ENCODE peak calls at places on chromosomes 5 and 9, in ten cellular contexts. P is A549; R is LoVo; B is globus pallidus; E is AG08395; N is activated naive CD4-positive, alpha-beta T cell treated with anti-CD3 and anti-CD28 coated beads for 36 hours; S is GM13976; M is CD4-positive, alpha-beta T cell; O is stimulated activated CD4-positive, alpha-beta T cell treated with anti-CD3 and anti-CD28 coated beads, Interleukin-4, amount 100 ng/mL, for 48 hours; A is ELF-1. J is an unnamed sample.

GRCh38 chr5:126720369-126720768 is 56.6 kb upstream of the LMNB1 start:
- DNase-seq in P (no peak), R (no peak), B (no peak), E (no peak), N (no peak), S (no peak), M (no peak), O (no peak), A (no peak), J (no peak)

GRCh38 chr9:79672891-79673290 is 101.1 kb downstream of the TLE4 start:
- DNase-seq in P (no peak), R (no peak), B (no peak), E (no peak), N (no peak), S (no peak), M (no peak), O (no peak), A (no peak), J (no peak)

GRCh38 chr5:122736086-122736485 is 38.8 kb upstream of the SNX2 start:
- DNase-seq in P (no peak), R (no peak), B (no peak), E (no peak), N (no peak), S (peak), M (no peak), O (no peak), A (no peak), J (no peak)

GRCh38 chr5:40413747-40414146 is 266.0 kb upstream of the PTGER4 start:
- DNase-seq in P (no peak), R (no peak), B (no peak), E (no peak), N (no peak), S (no peak), M (no peak), O (no peak), A (no peak), J (no peak)

GRCh38 chr5:36090033-36090432 is 23.4 kb upstream of the UGT3A2 start:
- DNase-seq in P (peak), R (peak), B (no peak), E (peak), N (peak), S (no peak), M (no peak), O (no peak), A (peak), J (peak)

GRCh38 chr9:73839471-73839870 is 657.7 kb upstream of the RORB start:
- DNase-seq in P (no peak), R (no peak), B (no peak), E (no peak), N (no peak), S (no peak), M (no peak), O (no peak), A (no peak), J (peak)

GRCh38 chr9:113492343-113493079 is 29.0 kb downstream of the RGS3 start:
- DNase-seq in P (no peak), R (no peak), B (no peak), E (no peak), N (no peak), S (no peak), M (no peak), O (no peak), A (no peak), J (no peak)

GRCh38 chr9:134291961-134292871 is 34.0 kb upstream of the RXRA start:
- DNase-seq in P (no peak), R (no peak), B (no peak), E (no peak), N (no peak), S (no peak), M (no peak), O (no peak), A (no peak), J (no peak)

GRCh38 chr9:95413793-95414192 is 96.3 kb upstream of the FANCC start:
- DNase-seq in P (no peak), R (no peak), B (no peak), E (no peak), N (no peak), S (no peak), M (no peak), O (no peak), A (no peak), J (no peak)

GRCh38 chr9:76560481-76560891 is 101.5 kb downstream of the GCNT1 start:
- DNase-seq in P (no peak), R (peak), B (no peak), E (peak), N (no peak), S (no peak), M (no peak), O (no peak), A (no peak), J (no peak)

GRCh38 chr5:124670672-124671592 is 75.5 kb downstream of the ZNF608 start:
- DNase-seq in P (no peak), R (no peak), B (no peak), E (no peak), N (no peak), S (no peak), M (no peak), O (no peak), A (no peak), J (no peak)

GRCh38 chr9:742104-742503 is 99.4 kb upstream of the DMRT1 start:
- DNase-seq in P (no peak), R (no peak), B (no peak), E (no peak), N (no peak), S (no peak), M (no peak), O (no peak), A (no peak), J (no peak)

GRCh38 chr9:93947409-93948070 is 7.6 kb downstream of the BARX1 start:
- DNase-seq in P (no peak), R (no peak), B (no peak), E (no peak), N (no peak), S (no peak), M (no peak), O (no peak), A (no peak), J (no peak)

GRCh38 chr9:136404801-136405136 is 4.8 kb upstream of the SNAPC4 start:
- DNase-seq in P (no peak), R (no peak), B (no peak), E (no peak), N (no peak), S (no peak), M (no peak), O (no peak), A (no peak), J (no peak)

GRCh38 chr9:24582363-24583126 is 36.8 kb upstream of the IZUMO3 start:
- DNase-seq in P (no peak), R (no peak), B (no peak), E (no peak), N (no peak), S (no peak), M (no peak), O (no peak), A (no peak), J (no peak)

GRCh38 chr5:139862313-139862712 is 66.7 kb downstream of the PSD2 start:
- DNase-seq in P (no peak), R (no peak), B (no peak), E (peak), N (no peak), S (no peak), M (no peak), O (no peak), A (no peak), J (no peak)

GRCh38 chr9:83441390-83441789 is 96.8 kb downstream of the FRMD3 start:
- DNase-seq in P (no peak), R (no peak), B (no peak), E (peak), N (no peak), S (no peak), M (no peak), O (no peak), A (no peak), J (no peak)

GRCh38 chr5:137036630-137037029 is 462.5 kb downstream of the SPOCK1 start:
- DNase-seq in P (no peak), R (no peak), B (no peak), E (no peak), N (no peak), S (no peak), M (no peak), O (no peak), A (peak), J (no peak)

GRCh38 chr5:7983433-7983832 is 114.5 kb downstream of the MTRR start:
- DNase-seq in P (no peak), R (no peak), B (no peak), E (no peak), N (no peak), S (no peak), M (no peak), O (no peak), A (no peak), J (no peak)

GRCh38 chr9:134556531-134557068 is 85.0 kb upstream of the COL5A1 start:
- DNase-seq in P (no peak), R (no peak), B (no peak), E (peak), N (no peak), S (no peak), M (no peak), O (no peak), A (no peak), J (no peak)

GRCh38 chr9:120109242-120109641 is 470.7 kb downstream of the CDK5RAP2 start:
- DNase-seq in P (peak), R (no peak), B (no peak), E (peak), N (no peak), S (no peak), M (no peak), O (no peak), A (peak), J (no peak)

GRCh38 chr5:83322273-83322924 is 149.1 kb upstream of the VCAN start:
- DNase-seq in P (no peak), R (no peak), B (no peak), E (no peak), N (no peak), S (no peak), M (no peak), O (no peak), A (no peak), J (no peak)

GRCh38 chr9:25374281-25374680 is 304.0 kb downstream of the TUSC1 start:
- DNase-seq in P (no peak), R (no peak), B (no peak), E (no peak), N (no peak), S (no peak), M (no peak), O (no peak), A (no peak), J (no peak)

GRCh38 chr5:28557114-28557513 is 1518.7 kb upstream of the CDH9 start:
- DNase-seq in P (no peak), R (no peak), B (no peak), E (no peak), N (no peak), S (no peak), M (no peak), O (no peak), A (no peak), J (no peak)

GRCh38 chr9:109115931-109116541 is 3.7 kb downstream of the TMEM245 start:
- DNase-seq in P (no peak), R (no peak), B (peak), E (no peak), N (no peak), S (no peak), M (no peak), O (no peak), A (no peak), J (no peak)

GRCh38 chr5:145957388-145957787 is 21.0 kb downstream of the SH3RF2 start:
- DNase-seq in P (no peak), R (no peak), B (no peak), E (no peak), N (no peak), S (no peak), M (no peak), O (no peak), A (no peak), J (no peak)

GRCh38 chr5:180455872-180456271 is 38.3 kb upstream of the CNOT6 start:
- DNase-seq in P (no peak), R (no peak), B (no peak), E (no peak), N (no peak), S (no peak), M (no peak), O (no peak), A (no peak), J (no peak)

GRCh38 chr9:120742951-120743416 is 28.7 kb upstream of the MEGF9 start:
- DNase-seq in P (peak), R (peak), B (no peak), E (peak), N (no peak), S (peak), M (no peak), O (no peak), A (peak), J (peak)

GRCh38 chr9:131566158-131566557 is 20.8 kb downstream of the PRRT1B start:
- DNase-seq in P (no peak), R (no peak), B (no peak), E (no peak), N (no peak), S (no peak), M (no peak), O (no peak), A (no peak), J (no peak)

GRCh38 chr9:33687779-33688178 is 107.6 kb upstream of the PRSS3 start:
- DNase-seq in P (peak), R (no peak), B (no peak), E (no peak), N (no peak), S (no peak), M (no peak), O (no peak), A (no peak), J (no peak)

GRCh38 chr5:170120576-170120975 is 14.9 kb downstream of the FOXI1 start:
- DNase-seq in P (no peak), R (no peak), B (no peak), E (peak), N (no peak), S (no peak), M (no peak), O (no peak), A (no peak), J (no peak)

GRCh38 chr5:58135571-58136335 is 324.1 kb downstream of the PLK2 start:
- DNase-seq in P (no peak), R (no peak), B (no peak), E (peak), N (no peak), S (no peak), M (no peak), O (no peak), A (no peak), J (no peak)

J was measured in LNCaP clone FGC.